ENCODE peak calls at places on chromosomes 11 and 22, in six cellular contexts. One of them, this sample, is unnamed.
A peak's percentile ranks its signal among the peaks of the same experiment; 100 is the strongest.

GRCh38 chr11:57641426-57641825 is 8.3 kb downstream of the YPEL4 start:
- DNase-seq in GM12878: no peak
- DNase-seq in K562: peak; percentile 53
- DNase-seq in IMR-90: peak; percentile 69
- DNase-seq in HepG2: peak; percentile 47
- DNase-seq in A549: peak; percentile 74
- DNase-seq in this sample: peak; percentile 49

GRCh38 chr11:8017894-8018741 is 31.0 kb downstream of the EIF3F start:
- DNase-seq in GM12878: no peak
- DNase-seq in HepG2: no peak
- DNase-seq in A549: no peak
- DNase-seq in IMR-90: no peak
- DNase-seq in K562: no peak
- DNase-seq in this sample: no peak

GRCh38 chr11:128784059-128784804 is 82.9 kb downstream of the KCNJ1 start:
- DNase-seq in K562: no peak
- DNase-seq in GM12878: no peak
- DNase-seq in IMR-90: no peak
- DNase-seq in HepG2: no peak
- DNase-seq in A549: no peak
- DNase-seq in this sample: no peak

GRCh38 chr11:2555891-2556290 is 111.1 kb downstream of the KCNQ1 start:
- DNase-seq in GM12878: no peak
- DNase-seq in A549: no peak
- DNase-seq in IMR-90: no peak
- DNase-seq in K562: no peak
- DNase-seq in HepG2: no peak
- DNase-seq in this sample: no peak

GRCh38 chr22:23520875-23521441 is 59.1 kb downstream of the IGLL1 start:
- DNase-seq in K562: peak; percentile 20
- DNase-seq in A549: peak; percentile 20
- DNase-seq in GM12878: no peak
- DNase-seq in IMR-90: peak; percentile 29
- DNase-seq in HepG2: peak; percentile 55
- DNase-seq in this sample: no peak

GRCh38 chr11:130216221-130216550 is 56.6 kb downstream of the ST14 start:
- DNase-seq in K562: no peak
- DNase-seq in A549: no peak
- DNase-seq in GM12878: no peak
- DNase-seq in HepG2: no peak
- DNase-seq in IMR-90: no peak
- DNase-seq in this sample: no peak

GRCh38 chr11:70569996-70570692 is 171.8 kb downstream of the CTTN start:
- DNase-seq in IMR-90: no peak
- DNase-seq in GM12878: no peak
- DNase-seq in HepG2: no peak
- DNase-seq in A549: no peak
- DNase-seq in K562: no peak
- DNase-seq in this sample: no peak

GRCh38 chr11:468036-468435 is 18.0 kb downstream of the PTDSS2 start:
- DNase-seq in K562: no peak
- DNase-seq in IMR-90: no peak
- DNase-seq in A549: no peak
- DNase-seq in HepG2: no peak
- DNase-seq in GM12878: no peak
- DNase-seq in this sample: no peak

GRCh38 chr22:28441720-28442263 is 237.8 kb downstream of the TTC28 start:
- DNase-seq in IMR-90: no peak
- DNase-seq in HepG2: peak; percentile 73
- DNase-seq in GM12878: no peak
- DNase-seq in K562: no peak
- DNase-seq in A549: no peak
- DNase-seq in this sample: no peak

GRCh38 chr22:45155050-45155840 is 8.5 kb upstream of the NUP50 start:
- DNase-seq in HepG2: no peak
- DNase-seq in GM12878: no peak
- DNase-seq in K562: no peak
- DNase-seq in A549: no peak
- DNase-seq in IMR-90: peak; percentile 72
- DNase-seq in this sample: no peak

GRCh38 chr11:46618789-46619188 is 1.4 kb downstream of the ATG13 start:
- DNase-seq in HepG2: no peak
- DNase-seq in A549: no peak
- DNase-seq in IMR-90: no peak
- DNase-seq in GM12878: no peak
- DNase-seq in K562: no peak
- DNase-seq in this sample: no peak

GRCh38 chr22:37560682-37561208 is 465 bp downstream of the CDC42EP1 start:
- DNase-seq in IMR-90: peak; percentile 53
- DNase-seq in K562: peak; percentile 57
- DNase-seq in GM12878: no peak
- DNase-seq in A549: no peak
- DNase-seq in HepG2: no peak
- DNase-seq in this sample: peak; percentile 49

GRCh38 chr11:130829801-130830562 is 86.3 kb downstream of the SNX19 start:
- DNase-seq in K562: no peak
- DNase-seq in IMR-90: no peak
- DNase-seq in A549: no peak
- DNase-seq in GM12878: no peak
- DNase-seq in HepG2: no peak
- DNase-seq in this sample: no peak

GRCh38 chr22:20809538-20810185 is 35.7 kb downstream of the SERPIND1 start:
- DNase-seq in K562: no peak
- DNase-seq in HepG2: no peak
- DNase-seq in A549: no peak
- DNase-seq in GM12878: no peak
- DNase-seq in IMR-90: no peak
- DNase-seq in this sample: no peak

GRCh38 chr11:67436459-67437081 is 912 bp downstream of the PTPRCAP start:
- DNase-seq in K562: peak; percentile 54
- DNase-seq in HepG2: no peak
- DNase-seq in A549: no peak
- DNase-seq in IMR-90: no peak
- DNase-seq in GM12878: peak; percentile 75
- DNase-seq in this sample: no peak

GRCh38 chr11:57516061-57516443 is 550 bp upstream of the SLC43A1 start:
- DNase-seq in GM12878: no peak
- DNase-seq in IMR-90: no peak
- DNase-seq in K562: no peak
- DNase-seq in A549: no peak
- DNase-seq in HepG2: no peak
- DNase-seq in this sample: no peak

GRCh38 chr11:75814369-75814685 is 683 bp upstream of the UVRAG start:
- DNase-seq in A549: no peak
- DNase-seq in K562: no peak
- DNase-seq in HepG2: no peak
- DNase-seq in IMR-90: no peak
- DNase-seq in GM12878: no peak
- DNase-seq in this sample: no peak

GRCh38 chr11:75734491-75735180 is 17.0 kb downstream of the MOGAT2 start:
- DNase-seq in IMR-90: no peak
- DNase-seq in GM12878: no peak
- DNase-seq in A549: no peak
- DNase-seq in K562: no peak
- DNase-seq in HepG2: peak; percentile 50
- DNase-seq in this sample: no peak

GRCh38 chr11:114621950-114622809 is 26.6 kb upstream of the NXPE4 start:
- DNase-seq in HepG2: no peak
- DNase-seq in IMR-90: no peak
- DNase-seq in A549: no peak
- DNase-seq in K562: no peak
- DNase-seq in GM12878: no peak
- DNase-seq in this sample: no peak
- TF ChIP-seq BHLHE40 in HepG2: no peak
- TF ChIP-seq BHLHE40 in IMR-90: no peak
- TF ChIP-seq BHLHE40 in A549: no peak
- TF ChIP-seq BHLHE40 in K562: no peak
- TF ChIP-seq BHLHE40 in GM12878: no peak
- TF ChIP-seq BHLHE40 in this sample: no peak

DNA sequence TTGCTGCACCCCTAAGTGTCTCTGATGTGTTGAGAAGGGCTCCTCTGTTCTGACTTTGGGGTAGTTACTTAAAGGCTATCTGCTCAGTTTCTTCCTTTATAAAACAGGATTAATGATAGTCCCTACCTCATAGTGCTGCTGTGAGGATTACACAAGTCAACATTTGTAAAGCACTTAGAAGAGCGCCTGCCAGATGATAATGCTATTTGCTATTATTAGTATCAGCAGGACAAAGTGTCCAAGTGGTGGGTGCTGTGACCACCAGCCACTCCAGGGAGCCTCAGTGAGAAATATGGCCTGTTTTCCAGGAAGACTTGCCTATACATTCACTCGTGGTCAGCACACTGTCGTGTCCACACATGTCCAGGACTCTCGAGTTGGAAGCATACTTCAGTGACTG is 16.2 kb downstream of the POU2F3 start:
- DNase-seq in IMR-90: no peak
- DNase-seq in K562: no peak
- DNase-seq in GM12878: no peak
- DNase-seq in A549: no peak
- DNase-seq in HepG2: no peak
- DNase-seq in this sample: no peak
- TF ChIP-seq BHLHE40 in IMR-90: no peak
- TF ChIP-seq BHLHE40 in K562: no peak
- TF ChIP-seq BHLHE40 in GM12878: no peak
- TF ChIP-seq BHLHE40 in A549: no peak
- TF ChIP-seq BHLHE40 in HepG2: no peak
- TF ChIP-seq BHLHE40 in this sample: no peak

GRCh38 chr22:25051073-25051472 is 98.6 kb downstream of the KIAA1671 start:
- DNase-seq in GM12878: no peak
- DNase-seq in HepG2: no peak
- DNase-seq in IMR-90: no peak
- DNase-seq in K562: peak; percentile 38
- DNase-seq in A549: peak; percentile 35
- DNase-seq in this sample: peak; percentile 65

GRCh38 chr22:25053153-25053805 is 100.8 kb downstream of the KIAA1671 start:
- DNase-seq in IMR-90: no peak
- DNase-seq in GM12878: no peak
- DNase-seq in HepG2: peak; percentile 63
- DNase-seq in A549: no peak
- DNase-seq in K562: no peak
- DNase-seq in this sample: no peak

GRCh38 chr22:25049770-25050169 is 97.3 kb downstream of the KIAA1671 start:
- DNase-seq in IMR-90: no peak
- DNase-seq in GM12878: no peak
- DNase-seq in HepG2: no peak
- DNase-seq in A549: no peak
- DNase-seq in K562: no peak
- DNase-seq in this sample: no peak

GRCh38 chr22:25050566-25050965 is 98.0 kb downstream of the KIAA1671 start:
- DNase-seq in A549: no peak
- DNase-seq in HepG2: no peak
- DNase-seq in GM12878: no peak
- DNase-seq in IMR-90: no peak
- DNase-seq in K562: no peak
- DNase-seq in this sample: no peak

DNA sequence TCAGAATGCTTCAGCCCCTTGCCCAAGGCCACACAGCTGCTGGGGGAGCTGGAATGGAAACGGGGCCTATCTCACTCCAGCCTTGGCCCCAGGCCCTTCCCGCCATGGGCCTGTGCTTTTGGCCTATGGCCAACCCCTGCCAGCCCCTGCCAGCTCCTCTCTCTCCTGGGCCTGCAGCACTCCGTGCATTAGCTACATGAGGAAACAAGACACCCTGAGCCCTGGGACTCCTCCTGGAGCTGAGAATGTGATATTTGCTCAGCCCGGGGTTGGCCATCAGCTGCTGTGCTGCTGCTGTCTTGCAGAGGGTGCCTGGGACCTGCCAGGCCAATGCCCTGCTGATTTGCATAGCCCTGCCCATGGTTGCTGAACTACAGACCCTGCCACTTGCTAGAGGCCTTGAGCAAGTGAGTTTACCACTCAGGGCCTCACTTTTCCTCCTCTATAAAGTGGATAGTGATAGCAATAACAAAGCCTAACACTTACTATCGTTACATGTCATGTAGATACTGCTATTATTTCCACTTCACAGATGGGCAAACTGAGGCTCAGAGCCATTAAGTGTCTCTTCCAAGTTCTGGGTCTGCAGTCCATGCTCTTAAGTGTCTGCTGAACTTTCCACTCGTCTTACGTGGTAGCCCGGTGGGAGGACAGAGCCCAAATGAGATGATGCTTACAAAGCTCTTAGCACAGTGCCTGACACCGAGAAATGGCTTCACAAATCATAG is 99.6 kb downstream of the KIAA1671 start:
- DNase-seq in A549: no peak
- DNase-seq in HepG2: peak; percentile 8
- DNase-seq in IMR-90: no peak
- DNase-seq in K562: no peak
- DNase-seq in GM12878: no peak
- DNase-seq in this sample: no peak
- TF ChIP-seq BHLHE40 in A549: no peak
- TF ChIP-seq BHLHE40 in HepG2: no peak
- TF ChIP-seq BHLHE40 in IMR-90: no peak
- TF ChIP-seq BHLHE40 in K562: no peak
- TF ChIP-seq BHLHE40 in GM12878: no peak
- TF ChIP-seq BHLHE40 in this sample: no peak

DNA sequence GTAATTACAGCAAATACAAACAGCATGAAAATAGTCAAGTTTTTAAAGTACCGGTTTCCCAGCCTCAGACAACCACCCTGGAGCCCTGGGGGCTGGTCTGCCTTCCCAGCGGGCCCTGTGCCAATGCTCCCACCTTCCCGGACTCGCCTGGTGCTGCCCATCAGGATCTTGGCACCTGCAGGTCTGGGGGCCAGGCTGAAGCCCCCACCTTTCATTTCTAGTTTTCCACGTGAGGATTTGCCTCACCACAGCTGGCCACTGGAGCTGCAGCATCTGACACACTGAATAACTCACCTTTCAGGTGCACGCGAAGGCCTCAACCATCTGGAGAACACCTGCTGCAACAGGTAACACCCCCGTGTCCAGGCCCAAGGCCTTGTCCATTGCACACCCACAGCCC is 108.7 kb upstream of the THY1 start:
- DNase-seq in A549: no peak
- DNase-seq in K562: no peak
- DNase-seq in IMR-90: no peak
- DNase-seq in HepG2: no peak
- DNase-seq in GM12878: no peak
- DNase-seq in this sample: no peak
- TF ChIP-seq BHLHE40 in A549: no peak
- TF ChIP-seq BHLHE40 in K562: no peak
- TF ChIP-seq BHLHE40 in IMR-90: no peak
- TF ChIP-seq BHLHE40 in HepG2: no peak
- TF ChIP-seq BHLHE40 in GM12878: no peak
- TF ChIP-seq BHLHE40 in this sample: no peak

DNA sequence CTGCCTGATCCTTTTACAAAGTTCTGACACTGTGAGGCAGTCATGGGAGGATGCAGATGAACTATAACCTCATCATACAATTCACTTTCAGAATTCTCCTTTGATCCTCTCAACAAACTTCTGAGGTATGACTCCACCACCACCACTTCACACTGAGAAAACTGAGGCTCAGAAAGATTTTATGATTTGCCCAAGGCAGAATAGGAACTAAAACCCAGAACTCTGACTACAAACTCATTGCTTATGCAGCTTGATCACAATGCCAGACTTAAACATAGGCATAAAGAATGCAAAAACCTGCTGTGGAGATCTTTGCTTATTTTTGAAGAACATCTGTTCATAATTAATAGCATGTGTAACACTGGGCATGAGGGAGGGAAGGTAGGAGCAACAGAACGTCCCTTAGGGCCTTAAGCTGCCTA is 20.4 kb downstream of the FAM168A start:
- DNase-seq in IMR-90: peak; percentile 78
- DNase-seq in GM12878: peak; percentile 39
- DNase-seq in HepG2: no peak
- DNase-seq in A549: no peak
- DNase-seq in K562: no peak
- DNase-seq in this sample: no peak
- TF ChIP-seq BHLHE40 in IMR-90: no peak
- TF ChIP-seq BHLHE40 in GM12878: no peak
- TF ChIP-seq BHLHE40 in HepG2: no peak
- TF ChIP-seq BHLHE40 in A549: no peak
- TF ChIP-seq BHLHE40 in K562: no peak
- TF ChIP-seq BHLHE40 in this sample: no peak